ENCODE peak calls at places on chromosomes 12 and 14, in five cellular contexts. M is HL-60, W is RWPE1, E is lower lobe of right lung, O is uterus. R is an unnamed sample.

GRCh38 chr14:41051801-41052200 is 554.9 kb upstream of the LRFN5 start:
- DNase-seq in M (no peak), W (no peak), E (no peak), O (no peak), R (no peak)

GRCh38 chr12:41777064-41777790 is 367.4 kb downstream of the GXYLT1 start:
- DNase-seq in M (no peak), W (no peak), E (no peak), O (no peak), R (no peak)

GRCh38 chr14:69979882-69980281 is 100.7 kb downstream of the SMOC1 start:
- DNase-seq in M (no peak), W (no peak), E (no peak), O (no peak), R (no peak)

GRCh38 chr14:69323266-69323966 is 63.5 kb downstream of the GALNT16 start:
- DNase-seq in M (no peak), W (no peak), E (no peak), O (peak; percentile 10), R (no peak)

GRCh38 chr12:105092336-105092735 is 8.1 kb upstream of the ALDH1L2 start:
- DNase-seq in M (no peak), W (no peak), E (no peak), O (no peak), R (peak; percentile 88)

GRCh38 chr12:2924019-2924418 is 33.3 kb downstream of the TULP3 start:
- DNase-seq in M (no peak), W (no peak), E (no peak), O (no peak), R (peak; percentile 21)

GRCh38 chr14:36663404-36664321 is 2.0 kb downstream of the PAX9 start:
- DNase-seq in M (no peak), W (peak; percentile 38), E (no peak), O (no peak), R (peak; percentile 51)

GRCh38 chr12:34343766-34344165 is 321.5 kb downstream of the ALG10 start:
- DNase-seq in M (no peak), W (no peak), E (no peak), O (no peak), R (no peak)

GRCh38 chr14:104940526-104941150 is 16.0 kb downstream of the PLD4 start:
- DNase-seq in M (no peak), W (no peak), E (no peak), O (peak; percentile 8), R (no peak)

GRCh38 chr12:615620-616019 is 47.6 kb downstream of the NINJ2 start:
- DNase-seq in M (no peak), W (no peak), E (no peak), O (no peak), R (no peak)

GRCh38 chr12:30926243-30927209 is at the start of gene TSPAN11:
- DNase-seq in M (no peak), W (peak; percentile 14), E (no peak), O (no peak), R (peak; percentile 17)

GRCh38 chr12:61308220-61308619 is 952.0 kb upstream of the USP15 start:
- DNase-seq in M (no peak), W (no peak), E (no peak), O (no peak), R (no peak)

GRCh38 chr12:45696049-45696448 is 33.5 kb upstream of the ARID2 start:
- DNase-seq in M (no peak), W (no peak), E (no peak), O (no peak), R (no peak)

GRCh38 chr12:112907415-112908157 is 824 bp downstream of the OAS1 start:
- DNase-seq in M (no peak), W (no peak), E (no peak), O (no peak), R (no peak)

GRCh38 chr12:112904571-112904970 is 2.2 kb upstream of the OAS1 start:
- DNase-seq in M (no peak), W (no peak), E (no peak), O (no peak), R (no peak)

GRCh38 chr12:112905451-112906089 is 1.2 kb upstream of the OAS1 start:
- DNase-seq in M (no peak), W (peak; percentile 37), E (no peak), O (no peak), R (peak; percentile 63)

GRCh38 chr12:112908548-112908947 is 1.8 kb downstream of the OAS1 start:
- DNase-seq in M (no peak), W (no peak), E (no peak), O (no peak), R (no peak)

DNA sequence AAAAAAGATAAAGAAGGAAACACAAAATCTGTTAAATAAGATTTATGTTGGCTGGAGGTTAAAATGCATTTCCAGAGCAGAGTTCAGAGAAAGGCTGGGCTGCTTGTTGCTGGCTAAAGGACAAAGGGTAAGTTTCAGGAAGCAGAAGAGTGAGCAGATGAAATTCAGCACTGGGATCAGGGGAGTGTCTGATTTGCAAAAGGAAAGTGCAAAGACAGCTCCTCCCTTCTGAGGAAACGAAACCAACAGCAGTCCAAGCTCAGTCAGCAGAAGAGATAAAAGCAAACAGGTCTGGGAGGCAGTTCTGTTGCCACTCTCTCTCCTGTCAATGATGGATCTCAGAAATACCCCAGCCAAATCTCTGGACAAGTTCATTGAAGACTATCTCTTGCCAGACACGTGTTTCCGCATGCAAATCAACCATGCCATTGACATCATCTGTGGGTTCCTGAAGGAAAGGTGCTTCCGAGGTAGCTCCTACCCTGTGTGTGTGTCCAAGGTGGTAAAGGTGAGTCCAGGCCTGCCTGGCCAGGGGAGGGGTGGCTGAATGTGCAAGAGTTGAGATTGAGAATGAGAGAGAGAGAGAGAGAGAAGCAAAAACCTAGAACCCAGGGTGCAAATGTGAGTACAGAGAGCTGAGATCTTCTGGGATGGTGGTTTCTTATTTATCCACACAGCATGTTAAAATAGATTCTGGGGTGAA is at the start of gene OAS1:
- DNase-seq in M (no peak), W (peak; percentile 68), E (no peak), O (peak; percentile 19), R (peak; percentile 70)
- TF ChIP-seq CTCF in M (no peak), W (no peak), E (no peak), O (no peak), R (no peak)

GRCh38 chr12:9754984-9755383 is 5.7 kb downstream of the CD69 start:
- DNase-seq in M (no peak), W (no peak), E (no peak), O (no peak), R (no peak)
- TF ChIP-seq CTCF in M (no peak), W (no peak), E (no peak), O (no peak), R (no peak)

DNA sequence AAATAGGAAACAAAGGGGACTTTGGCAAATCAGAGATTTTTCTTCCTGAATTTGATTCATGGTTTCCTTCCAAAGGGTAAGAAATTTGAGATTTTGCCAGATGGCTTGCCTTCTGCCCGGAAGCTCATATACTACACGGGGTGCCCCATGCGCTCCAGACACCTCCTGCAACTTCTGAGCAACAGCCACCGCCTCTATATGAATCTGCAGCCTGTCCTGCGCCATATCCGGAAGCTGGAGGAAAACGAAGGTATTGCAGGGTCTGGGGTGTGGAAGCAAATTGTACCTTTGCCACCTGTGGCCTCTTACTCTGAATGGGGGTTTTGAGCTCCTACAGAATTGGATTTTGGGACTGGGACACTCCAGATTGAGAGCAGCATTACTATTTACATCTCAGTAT is 63.5 kb downstream of the FRMD6 start:
- DNase-seq in M (no peak), W (no peak), E (no peak), O (no peak), R (no peak)
- TF ChIP-seq CTCF in M (no peak), W (no peak), E (no peak), O (no peak), R (no peak)

GRCh38 chr14:55580401-55581010 is 499 bp downstream of the KTN1 start:
- DNase-seq in M (no peak), W (no peak), E (peak; percentile 62), O (peak; percentile 47), R (peak; percentile 21)
- TF ChIP-seq CTCF in M (no peak), W (no peak), E (peak; percentile 9), O (no peak), R (no peak)

R was measured in epithelial cell of esophagus.